ENCODE peak calls at places on chromosomes 4 and X, in nine cellular contexts. R is T-helper 17 cell; X is cardiac fibroblast; L is H54; V is fibroblast of the conjunctiva; Y is HFFc6; U is stimulated activated CD4-positive, alpha-beta T cell treated with anti-CD3 and anti-CD28 coated beads, Interleukin-1b, Interleukin-23, amount 100 ng/mL, for 48 hours; B is NCI-H1436; G is activated naive CD4-positive, alpha-beta T cell. K is an unnamed sample.

GRCh38 chr4:185412412-185412811 is 13.4 kb downstream of the UFSP2 start:
- DNase-seq in R (no peak), X (no peak), L (no peak), V (no peak), Y (no peak), U (no peak), B (no peak), G (no peak), K (no peak)

GRCh38 chr4:104490770-104491395 is 3.8 kb downstream of the CXXC4 start:
- DNase-seq in R (peak; percentile 44), X (peak; percentile 55), L (peak; percentile 25), V (no peak), Y (peak; percentile 6), U (peak; percentile 8), B (peak; percentile 83), G (no peak), K (peak; percentile 77)

GRCh38 chr4:56307423-56307822 is 79.9 kb downstream of the AASDH start:
- DNase-seq in R (no peak), X (no peak), L (no peak), V (no peak), Y (peak; percentile 36), U (no peak), B (no peak), G (no peak), K (no peak)

GRCh38 chrX:94560930-94561329 is 886.9 kb downstream of the FAM133A start:
- DNase-seq in R (no peak), X (no peak), L (no peak), V (no peak), Y (no peak), U (no peak), B (no peak), G (no peak), K (no peak)

GRCh38 chr4:168585168-168586091 is 88.6 kb downstream of the PALLD start:
- DNase-seq in R (no peak), X (peak; percentile 91), L (no peak), V (peak; percentile 79), Y (peak; percentile 55), U (peak; percentile 20), B (peak; percentile 62), G (no peak), K (no peak)

GRCh38 chr4:27007507-27007906 is 146.9 kb downstream of the STIM2 start:
- DNase-seq in R (no peak), X (peak; percentile 18), L (no peak), V (no peak), Y (no peak), U (no peak), B (no peak), G (no peak), K (no peak)

GRCh38 chrX:7943600-7944245 is 16.5 kb upstream of the PNPLA4 start:
- DNase-seq in R (no peak), X (no peak), L (no peak), V (no peak), Y (no peak), U (no peak), B (no peak), G (no peak), K (no peak)

GRCh38 chrX:47562615-47563243 is 1.7 kb downstream of the ARAF start:
- DNase-seq in R (no peak), X (peak; percentile 60), L (no peak), V (no peak), Y (no peak), U (peak; percentile 21), B (no peak), G (no peak), K (no peak)

GRCh38 chrX:24025741-24026402 is 1.1 kb downstream of the KLHL15 start:
- DNase-seq in R (no peak), X (peak; percentile 84), L (no peak), V (peak; percentile 75), Y (peak; percentile 47), U (peak; percentile 2), B (no peak), G (no peak), K (no peak)

GRCh38 chr4:97720869-97721432 is 422.3 kb downstream of the STPG2 start:
- DNase-seq in R (no peak), X (peak; percentile 56), L (no peak), V (no peak), Y (no peak), U (no peak), B (peak; percentile 14), G (no peak), K (no peak)

GRCh38 chr4:43374352-43374751 is 481.8 kb downstream of the GRXCR1 start:
- DNase-seq in R (no peak), X (no peak), L (no peak), V (no peak), Y (no peak), U (no peak), B (no peak), G (no peak), K (no peak)

GRCh38 chr4:187929024-187929423 is 66.5 kb upstream of the ZFP42 start:
- DNase-seq in R (no peak), X (no peak), L (no peak), V (no peak), Y (no peak), U (no peak), B (no peak), G (no peak), K (no peak)

GRCh38 chr4:73221734-73222133 is 36.9 kb downstream of the ANKRD17 start:
- DNase-seq in R (no peak), X (no peak), L (no peak), V (no peak), Y (no peak), U (no peak), B (no peak), G (no peak), K (no peak)

GRCh38 chrX:10631416-10632145 is 11.2 kb upstream of the MID1 start:
- DNase-seq in R (no peak), X (no peak), L (no peak), V (no peak), Y (no peak), U (no peak), B (no peak), G (no peak), K (no peak)

GRCh38 chr4:3384771-3385701 is 56.7 kb upstream of the HGFAC start:
- DNase-seq in R (no peak), X (no peak), L (no peak), V (no peak), Y (no peak), U (no peak), B (no peak), G (no peak), K (no peak)

GRCh38 chrX:47327902-47328301 is 42.5 kb upstream of the ZNF157 start:
- DNase-seq in R (no peak), X (no peak), L (no peak), V (no peak), Y (no peak), U (no peak), B (no peak), G (no peak), K (no peak)

GRCh38 chr4:101774807-101775206 is 15.7 kb upstream of the BANK1 start:
- DNase-seq in R (no peak), X (peak; percentile 43), L (no peak), V (peak; percentile 50), Y (peak; percentile 7), U (no peak), B (no peak), G (no peak), K (no peak)

GRCh38 chrX:17291998-17292658 is 82.9 kb upstream of the NHS start:
- DNase-seq in R (no peak), X (no peak), L (no peak), V (no peak), Y (no peak), U (no peak), B (no peak), G (no peak), K (no peak)

GRCh38 chrX:57871463-57871862 is 38.8 kb downstream of the ZXDA start:
- DNase-seq in R (no peak), X (no peak), L (no peak), V (no peak), Y (no peak), U (no peak), B (no peak), G (no peak), K (no peak)

GRCh38 chr4:132097046-132097445 is 1052.0 kb upstream of the PCDH10 start:
- DNase-seq in R (no peak), X (peak; percentile 2), L (no peak), V (no peak), Y (no peak), U (no peak), B (no peak), G (no peak), K (no peak)

GRCh38 chr4:155474758-155475157 is 98.0 kb upstream of the MAP9 start:
- DNase-seq in R (no peak), X (no peak), L (no peak), V (no peak), Y (no peak), U (no peak), B (no peak), G (no peak), K (no peak)

GRCh38 chr4:182973421-182974340 is 56.5 kb upstream of the DCTD start:
- DNase-seq in R (no peak), X (peak; percentile 36), L (no peak), V (no peak), Y (no peak), U (no peak), B (no peak), G (no peak), K (peak; percentile 12)

GRCh38 chr4:156884183-156884582 is 87.4 kb downstream of the PDGFC start:
- DNase-seq in R (no peak), X (no peak), L (no peak), V (no peak), Y (no peak), U (no peak), B (no peak), G (no peak), K (no peak)

GRCh38 chr4:84582302-84582987 is 482 bp upstream of the CDS1 start:
- DNase-seq in R (peak; percentile 91), X (peak; percentile 55), L (no peak), V (no peak), Y (peak; percentile 34), U (peak; percentile 80), B (peak; percentile 94), G (peak; percentile 75), K (peak; percentile 88)

GRCh38 chr4:162682651-162683050 is 484.0 kb downstream of the NAF1 start:
- DNase-seq in R (no peak), X (no peak), L (no peak), V (no peak), Y (no peak), U (no peak), B (no peak), G (no peak), K (no peak)

GRCh38 chrX:69128573-69128972 is 36.7 kb downstream of the PJA1 start:
- DNase-seq in R (no peak), X (peak; percentile 27), L (no peak), V (no peak), Y (no peak), U (no peak), B (no peak), G (no peak), K (no peak)

GRCh38 chr4:13294961-13295605 is 189.1 kb downstream of the RAB28 start:
- DNase-seq in R (no peak), X (peak; percentile 17), L (no peak), V (no peak), Y (no peak), U (no peak), B (no peak), G (no peak), K (no peak)

GRCh38 chr4:63493265-63493664 is 916.0 kb downstream of the TECRL start:
- DNase-seq in R (no peak), X (no peak), L (no peak), V (no peak), Y (no peak), U (no peak), B (no peak), G (no peak), K (no peak)

GRCh38 chr4:176191974-176192373 is 3.4 kb downstream of the SPATA4 start:
- DNase-seq in R (no peak), X (no peak), L (no peak), V (no peak), Y (peak; percentile 18), U (no peak), B (peak; percentile 63), G (no peak), K (no peak)